ENCODE peak calls at places on chromosome 13, in eight cellular contexts. K is tibial artery, I is D341Med, O is aorta, E is left ventricle myocardium superior, F is heart right ventricle, W is IMR-90, P is hepatic stellate cell. M is an unnamed sample.

GRCh38 chr13:22114630-22115311 is 443.9 kb downstream of the FGF9 start:
- DNase-seq in K (no peak), I (no peak), O (peak), E (no peak), F (no peak), W (peak), P (no peak), M (no peak)

GRCh38 chr13:27917121-27917947 is 2.5 kb upstream of the PDX1 start:
- DNase-seq in K (no peak), I (no peak), O (no peak), E (no peak), F (no peak), W (no peak), P (no peak), M (no peak)

GRCh38 chr13:52348983-52349780 is 56.8 kb downstream of the THSD1 start:
- DNase-seq in K (no peak), I (no peak), O (no peak), E (no peak), F (no peak), W (peak), P (peak), M (peak)

GRCh38 chr13:96426160-96426559 is 336.3 kb downstream of the HS6ST3 start:
- DNase-seq in K (no peak), I (no peak), O (no peak), E (no peak), F (no peak), W (no peak), P (no peak), M (no peak)

GRCh38 chr13:109131698-109132257 is 502.4 kb downstream of the MYO16 start:
- DNase-seq in K (no peak), I (no peak), O (no peak), E (no peak), F (no peak), W (peak), P (no peak), M (peak)

GRCh38 chr13:27559714-27560113 is 60.6 kb downstream of the LNX2 start:
- DNase-seq in K (no peak), I (no peak), O (no peak), E (no peak), F (no peak), W (no peak), P (no peak), M (no peak)

GRCh38 chr13:28049880-28050871 is 50.2 kb downstream of the FLT3 start:
- DNase-seq in K (no peak), I (no peak), O (no peak), E (no peak), F (no peak), W (no peak), P (no peak), M (no peak)

GRCh38 chr13:23086951-23087350 is 93.8 kb upstream of the SGCG start:
- DNase-seq in K (no peak), I (no peak), O (no peak), E (no peak), F (no peak), W (no peak), P (no peak), M (no peak)

GRCh38 chr13:47418206-47418920 is 521.5 kb upstream of the HTR2A start:
- DNase-seq in K (no peak), I (no peak), O (no peak), E (no peak), F (no peak), W (no peak), P (no peak), M (no peak)

GRCh38 chr13:23433171-23434153 is at the start of gene SACS:
- DNase-seq in K (no peak), I (peak), O (no peak), E (peak), F (no peak), W (peak), P (peak), M (peak)

GRCh38 chr13:31427151-31427867 is 227.5 kb downstream of the B3GLCT start:
- DNase-seq in K (no peak), I (no peak), O (no peak), E (no peak), F (no peak), W (no peak), P (no peak), M (no peak)

GRCh38 chr13:63625869-63626268 is 2210.2 kb upstream of the PCDH20 start:
- DNase-seq in K (no peak), I (no peak), O (no peak), E (no peak), F (no peak), W (peak), P (no peak), M (peak)

GRCh38 chr13:79779761-79780160 is 298.8 kb downstream of the NDFIP2 start:
- DNase-seq in K (no peak), I (no peak), O (peak), E (no peak), F (no peak), W (peak), P (peak), M (peak)

GRCh38 chr13:88958821-88959220 is 1287.7 kb downstream of the SLITRK5 start:
- DNase-seq in K (no peak), I (no peak), O (no peak), E (no peak), F (no peak), W (no peak), P (no peak), M (no peak)

GRCh38 chr13:110343241-110343865 is 36.3 kb downstream of the COL4A2 start:
- DNase-seq in K (peak), I (no peak), O (no peak), E (no peak), F (no peak), W (no peak), P (no peak), M (peak)

GRCh38 chr13:24290280-24290932 is 19.0 kb upstream of the C1QTNF9 start:
- DNase-seq in K (no peak), I (no peak), O (no peak), E (no peak), F (no peak), W (no peak), P (no peak), M (no peak)

GRCh38 chr13:113850722-113851479 is 13.0 kb downstream of the GAS6 start:
- DNase-seq in K (no peak), I (no peak), O (no peak), E (no peak), F (no peak), W (no peak), P (no peak), M (no peak)